ENCODE peak calls at places on chromosomes 3 and 15, in five cellular contexts. F is gastrocnemius medialis, H is K562, C is HepG2, Y is left lung. J is an unnamed sample.

GRCh38 chr3:12986986-12987385 is 86.2 kb downstream of the IQSEC1 start:
- ATAC-seq in C (no peak), H (no peak), Y (no peak), F (no peak), J (no peak)

GRCh38 chr15:69234676-69235075 is 64.0 kb upstream of the PAQR5 start:
- ATAC-seq in Y (no peak), C (no peak), F (no peak), H (no peak), J (no peak)

GRCh38 chr3:177111541-177111949 is 85.7 kb downstream of the TBL1XR1 start:
- ATAC-seq in F (no peak), C (peak), H (no peak), Y (peak), J (no peak)

GRCh38 chr3:48664313-48664644 is 1.6 kb upstream of the CELSR3 start:
- ATAC-seq in F (no peak), H (no peak), C (no peak), Y (no peak), J (no peak)

GRCh38 chr15:63596666-63597032 is 538 bp upstream of the FBXL22 start:
- ATAC-seq in C (no peak), Y (no peak), H (no peak), F (no peak), J (peak)

GRCh38 chr15:40809051-40809450 is 1.8 kb upstream of the DNAJC17 start:
- ATAC-seq in Y (no peak), F (no peak), C (no peak), H (no peak), J (no peak)

GRCh38 chr15:90640862-90641261 is 76.3 kb upstream of the BLM start:
- ATAC-seq in C (no peak), F (no peak), H (no peak), Y (no peak), J (no peak)

GRCh38 chr15:36791849-36792618 is 212.6 kb downstream of the CDIN1 start:
- ATAC-seq in H (no peak), Y (no peak), C (no peak), F (no peak), J (peak)

GRCh38 chr15:39238443-39238842 is 342.4 kb upstream of the THBS1 start:
- ATAC-seq in F (no peak), H (no peak), C (no peak), Y (no peak), J (no peak)

GRCh38 chr15:42392309-42393024 is 33.2 kb downstream of the CAPN3 start:
- ATAC-seq in Y (no peak), F (no peak), C (peak), H (peak), J (no peak)
- H3K4me3 ChIP-seq in Y (no peak), F (no peak), C (peak), H (no peak), J (no peak)

DNA sequence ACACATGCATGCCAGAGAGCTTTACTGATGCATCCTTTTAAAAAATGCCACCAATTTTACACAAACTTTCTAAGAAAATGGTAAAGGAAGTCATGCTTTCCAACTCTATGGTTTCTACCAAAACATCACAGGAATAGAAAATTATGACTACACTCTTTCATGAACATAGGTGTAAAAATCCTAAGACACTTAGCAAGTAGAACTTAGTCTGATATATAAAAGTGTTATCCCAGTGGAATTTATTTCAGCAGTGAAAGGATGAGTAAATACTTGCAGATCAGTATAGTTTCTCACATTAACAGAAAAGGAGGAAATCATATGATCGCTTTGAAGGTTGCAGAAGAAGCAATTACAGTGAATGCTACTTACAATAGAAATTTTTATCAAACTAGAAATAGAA is 43.4 kb downstream of the MCTP2 start:
- ATAC-seq in C (no peak), F (no peak), H (no peak), Y (no peak), J (no peak)
- H3K27ac ChIP-seq in C (no peak), F (no peak), H (no peak), Y (no peak), J (no peak)

DNA sequence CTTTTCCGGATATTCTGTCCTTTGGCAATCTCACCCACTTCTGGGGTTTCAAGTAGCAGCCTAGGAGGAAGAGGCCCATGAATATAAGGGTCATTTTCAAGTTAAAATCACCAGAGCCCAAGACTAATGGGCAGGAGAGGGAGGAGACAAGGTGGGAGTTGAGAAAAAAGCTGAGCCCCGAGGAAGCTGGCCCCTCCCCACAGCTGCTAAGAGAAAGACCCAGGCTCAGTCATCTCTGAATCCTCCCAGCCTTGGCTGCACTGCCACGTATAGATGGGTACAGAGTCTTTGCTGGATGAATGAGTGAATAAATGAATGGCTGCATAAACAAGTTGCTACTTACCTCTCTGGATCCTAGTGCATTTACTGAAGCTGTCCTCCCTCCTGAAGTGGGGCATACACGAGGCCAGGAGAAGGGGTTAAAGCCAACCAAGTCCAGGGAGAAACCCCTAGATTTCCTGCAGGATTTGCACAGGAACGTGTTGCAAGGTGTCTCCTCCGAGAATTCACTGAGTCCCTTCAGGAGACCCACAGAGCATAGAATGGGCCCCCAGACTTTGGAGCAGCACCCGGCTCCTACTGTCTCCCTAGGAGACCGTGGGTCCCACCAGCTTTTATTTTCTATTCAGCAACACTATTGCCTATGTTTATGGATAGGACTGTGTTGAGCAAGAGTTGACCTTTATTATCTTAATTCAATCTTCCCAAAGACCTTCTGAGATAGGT is 100.8 kb upstream of the LIPC start:
- ATAC-seq in C (peak), F (no peak), Y (peak), H (peak), J (no peak)
- H3K4me3 ChIP-seq in C (peak), F (no peak), Y (peak), H (peak), J (no peak)

DNA sequence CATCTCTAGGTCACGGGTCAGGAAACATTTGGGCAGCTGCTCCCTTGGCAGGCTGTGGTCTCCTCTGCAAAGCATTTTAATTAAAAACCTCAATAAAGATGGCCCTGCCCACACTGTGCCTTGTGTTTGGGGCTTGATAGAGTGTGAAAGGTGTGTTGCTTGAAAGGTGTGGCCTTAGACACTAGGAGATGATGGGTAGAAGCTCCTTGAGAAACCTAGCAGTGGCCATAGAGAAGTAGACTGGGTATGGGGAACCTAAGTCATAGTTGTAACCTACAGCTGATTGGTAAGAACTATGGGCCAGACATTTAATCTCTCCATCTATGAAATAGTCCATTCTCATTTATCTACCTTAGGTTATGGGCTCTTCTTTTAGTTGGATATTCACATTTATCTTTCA is 3.3 kb downstream of the JAGN1 start:
- ATAC-seq in C (no peak), H (no peak), F (no peak), Y (no peak), J (no peak)
- H3K27ac ChIP-seq in C (no peak), H (no peak), F (peak), Y (no peak), J (peak)

GRCh38 chr15:52652286-52652685 is 26.9 kb downstream of the ATOSA start:
- ATAC-seq in F (no peak), H (no peak), C (no peak), Y (no peak), J (no peak)
- H3K4me3 ChIP-seq in F (no peak), H (no peak), C (no peak), Y (no peak), J (peak)

DNA sequence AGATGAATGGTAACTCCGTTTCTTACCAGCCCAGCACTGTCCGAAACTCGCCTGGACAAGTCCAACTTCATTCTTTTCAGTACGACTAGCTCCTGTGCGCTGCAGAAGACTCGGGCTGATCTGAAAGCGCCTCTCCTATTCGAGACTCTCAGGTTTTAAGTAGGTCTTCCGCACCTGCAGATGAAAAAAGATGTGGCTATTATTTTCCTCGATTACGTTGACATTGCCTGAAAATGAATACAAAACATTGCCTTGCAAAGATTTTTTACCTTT is 68.8 kb downstream of the HES1 start:
- ATAC-seq in C (no peak), F (no peak), H (no peak), Y (peak), J (no peak)
- H3K27ac ChIP-seq in C (no peak), F (no peak), H (no peak), Y (peak), J (no peak)

J was measured in gastroesophageal sphincter.